ENCODE peak calls at places on chromosomes 2 and 18, in five cellular contexts. One of them, this sample, is unnamed.

GRCh38 chr18:48913723-48914122 is 37.0 kb downstream of the SMAD7 start:
- DNase-seq in WTC11: no peak
- DNase-seq in GM23338: no peak
- DNase-seq in H1: no peak
- DNase-seq in K562: peak
- DNase-seq in this sample: no peak

GRCh38 chr2:224084266-224084892 is 45.3 kb upstream of the SERPINE2 start:
- DNase-seq in WTC11: no peak
- DNase-seq in GM23338: no peak
- DNase-seq in H1: no peak
- DNase-seq in K562: peak
- DNase-seq in this sample: no peak

GRCh38 chr2:170845343-170845742 is 28.7 kb downstream of the GAD1 start:
- DNase-seq in WTC11: peak
- DNase-seq in GM23338: peak
- DNase-seq in H1: no peak
- DNase-seq in K562: peak
- DNase-seq in this sample: no peak

GRCh38 chr2:177171418-177171865 is 41.2 kb upstream of the HNRNPA3 start:
- DNase-seq in WTC11: no peak
- DNase-seq in GM23338: no peak
- DNase-seq in H1: no peak
- DNase-seq in K562: no peak
- DNase-seq in this sample: no peak

GRCh38 chr18:8116346-8117007 is 492.8 kb upstream of the RAB12 start:
- DNase-seq in WTC11: no peak
- DNase-seq in GM23338: no peak
- DNase-seq in H1: no peak
- DNase-seq in K562: peak
- DNase-seq in this sample: no peak

GRCh38 chr2:118969734-118970395 is 27.9 kb downstream of the MARCO start:
- DNase-seq in WTC11: no peak
- DNase-seq in GM23338: no peak
- DNase-seq in H1: no peak
- DNase-seq in K562: no peak
- DNase-seq in this sample: no peak

GRCh38 chr2:130352229-130352628 is 3.6 kb upstream of the PTPN18 start:
- DNase-seq in WTC11: no peak
- DNase-seq in GM23338: no peak
- DNase-seq in H1: no peak
- DNase-seq in K562: no peak
- DNase-seq in this sample: no peak

GRCh38 chr2:174259981-174260380 is 11.6 kb upstream of the OLA1 start:
- DNase-seq in WTC11: no peak
- DNase-seq in GM23338: no peak
- DNase-seq in H1: no peak
- DNase-seq in K562: no peak
- DNase-seq in this sample: no peak

GRCh38 chr2:174450021-174450816 is 36.6 kb downstream of the GPR155 start:
- DNase-seq in WTC11: no peak
- DNase-seq in GM23338: no peak
- DNase-seq in H1: no peak
- DNase-seq in K562: no peak
- DNase-seq in this sample: peak

GRCh38 chr2:90069290-90069894 is 1377.9 kb downstream of the RPIA start:
- DNase-seq in WTC11: peak
- DNase-seq in GM23338: peak
- DNase-seq in H1: peak
- DNase-seq in K562: peak
- DNase-seq in this sample: no peak

GRCh38 chr18:6728809-6729246 is 688 bp upstream of the ARHGAP28 start:
- DNase-seq in WTC11: no peak
- DNase-seq in GM23338: no peak
- DNase-seq in H1: no peak
- DNase-seq in K562: no peak
- DNase-seq in this sample: no peak

GRCh38 chr2:85585781-85586105 is 1.5 kb downstream of the VAMP5 start:
- DNase-seq in WTC11: no peak
- DNase-seq in GM23338: no peak
- DNase-seq in H1: no peak
- DNase-seq in K562: no peak
- DNase-seq in this sample: no peak

GRCh38 chr2:27369471-27370025 is 590 bp downstream of the EIF2B4 start:
- DNase-seq in WTC11: peak
- DNase-seq in GM23338: peak
- DNase-seq in H1: no peak
- DNase-seq in K562: no peak
- DNase-seq in this sample: no peak

GRCh38 chr2:169106125-169106524 is 36.8 kb downstream of the DHRS9 start:
- DNase-seq in WTC11: no peak
- DNase-seq in GM23338: no peak
- DNase-seq in H1: no peak
- DNase-seq in K562: no peak
- DNase-seq in this sample: no peak

GRCh38 chr2:162113771-162114168 is 38.3 kb downstream of the GCG start:
- DNase-seq in WTC11: no peak
- DNase-seq in GM23338: peak
- DNase-seq in H1: no peak
- DNase-seq in K562: no peak
- DNase-seq in this sample: no peak

GRCh38 chr18:42446195-42446594 is 491.2 kb downstream of the PIK3C3 start:
- DNase-seq in WTC11: no peak
- DNase-seq in GM23338: no peak
- DNase-seq in H1: no peak
- DNase-seq in K562: no peak
- DNase-seq in this sample: no peak

GRCh38 chr2:85656468-85656867 is 11.5 kb downstream of the SFTPB start:
- DNase-seq in WTC11: no peak
- DNase-seq in GM23338: no peak
- DNase-seq in H1: no peak
- DNase-seq in K562: no peak
- DNase-seq in this sample: no peak

GRCh38 chr2:140880573-140880972 is 1250.2 kb downstream of the LRP1B start:
- DNase-seq in WTC11: no peak
- DNase-seq in GM23338: no peak
- DNase-seq in H1: no peak
- DNase-seq in K562: no peak
- DNase-seq in this sample: no peak

GRCh38 chr18:63183952-63184351 is 135.6 kb downstream of the BCL2 start:
- DNase-seq in WTC11: no peak
- DNase-seq in GM23338: no peak
- DNase-seq in H1: no peak
- DNase-seq in K562: no peak
- DNase-seq in this sample: no peak

GRCh38 chr2:44075536-44075935 is 79.7 kb upstream of the LRPPRC start:
- DNase-seq in WTC11: no peak
- DNase-seq in GM23338: no peak
- DNase-seq in H1: no peak
- DNase-seq in K562: no peak
- DNase-seq in this sample: no peak

GRCh38 chr2:28436525-28437051 is 43.9 kb downstream of the FOSL2 start:
- DNase-seq in WTC11: no peak
- DNase-seq in GM23338: no peak
- DNase-seq in H1: no peak
- DNase-seq in K562: no peak
- DNase-seq in this sample: no peak

GRCh38 chr2:118988706-118989105 is 46.7 kb downstream of the MARCO start:
- DNase-seq in WTC11: no peak
- DNase-seq in GM23338: no peak
- DNase-seq in H1: no peak
- DNase-seq in K562: no peak
- DNase-seq in this sample: no peak

GRCh38 chr18:49212819-49213218 is 247.6 kb downstream of the DYM start:
- DNase-seq in WTC11: no peak
- DNase-seq in GM23338: no peak
- DNase-seq in H1: no peak
- DNase-seq in K562: no peak
- DNase-seq in this sample: no peak

DNA sequence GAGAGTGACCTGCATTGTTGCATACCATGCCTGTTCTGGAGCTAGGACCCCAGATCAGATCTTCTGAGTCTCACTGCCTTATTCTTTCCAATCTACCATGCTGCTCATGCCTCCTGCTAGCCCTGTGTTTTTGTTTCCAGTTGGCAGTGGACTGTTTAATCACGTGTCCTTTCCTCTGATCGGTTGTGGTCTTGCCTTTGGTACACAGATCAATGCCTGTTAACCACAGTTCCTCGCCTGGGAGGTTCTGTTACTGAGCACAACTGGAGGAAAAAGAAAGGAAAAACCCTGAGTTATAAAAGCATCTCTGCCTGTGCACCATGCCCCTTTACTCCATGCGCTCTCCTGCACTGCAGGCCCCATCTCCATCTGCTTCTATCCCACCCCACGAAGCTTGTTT is 329.1 kb downstream of the SETBP1 start:
- DNase-seq in WTC11: no peak
- DNase-seq in GM23338: no peak
- DNase-seq in H1: no peak
- DNase-seq in K562: no peak
- DNase-seq in this sample: no peak
- TF ChIP-seq CREB1 in WTC11: no peak
- TF ChIP-seq CREB1 in GM23338: no peak
- TF ChIP-seq CREB1 in H1: no peak
- TF ChIP-seq CREB1 in K562: no peak
- TF ChIP-seq CREB1 in this sample: no peak

GRCh38 chr2:200399636-200400035 is 93.1 kb downstream of the SPATS2L start:
- DNase-seq in WTC11: no peak
- DNase-seq in GM23338: no peak
- DNase-seq in H1: no peak
- DNase-seq in K562: no peak
- DNase-seq in this sample: no peak

GRCh38 chr2:200397785-200398184 is 91.3 kb downstream of the SPATS2L start:
- DNase-seq in WTC11: no peak
- DNase-seq in GM23338: peak
- DNase-seq in H1: no peak
- DNase-seq in K562: no peak
- DNase-seq in this sample: no peak

GRCh38 chr2:200399046-200399445 is 92.6 kb downstream of the SPATS2L start:
- DNase-seq in WTC11: no peak
- DNase-seq in GM23338: no peak
- DNase-seq in H1: no peak
- DNase-seq in K562: no peak
- DNase-seq in this sample: no peak

GRCh38 chr2:200394045-200394444 is 87.6 kb downstream of the SPATS2L start:
- DNase-seq in WTC11: no peak
- DNase-seq in GM23338: no peak
- DNase-seq in H1: no peak
- DNase-seq in K562: no peak
- DNase-seq in this sample: no peak

GRCh38 chr2:200396726-200397348 is 90.3 kb downstream of the SPATS2L start:
- DNase-seq in WTC11: no peak
- DNase-seq in GM23338: no peak
- DNase-seq in H1: no peak
- DNase-seq in K562: no peak
- DNase-seq in this sample: no peak
- TF ChIP-seq CREB1 in WTC11: no peak
- TF ChIP-seq CREB1 in GM23338: no peak
- TF ChIP-seq CREB1 in H1: no peak
- TF ChIP-seq CREB1 in K562: no peak
- TF ChIP-seq CREB1 in this sample: no peak

GRCh38 chr2:121521359-121521758 is 9.3 kb upstream of the RNU4ATAC start:
- DNase-seq in WTC11: no peak
- DNase-seq in GM23338: no peak
- DNase-seq in H1: no peak
- DNase-seq in K562: no peak
- DNase-seq in this sample: no peak
- TF ChIP-seq CREB1 in WTC11: no peak
- TF ChIP-seq CREB1 in GM23338: no peak
- TF ChIP-seq CREB1 in H1: no peak
- TF ChIP-seq CREB1 in K562: no peak
- TF ChIP-seq CREB1 in this sample: no peak

GRCh38 chr18:29161429-29161828 is 984.5 kb upstream of the CDH2 start:
- DNase-seq in WTC11: no peak
- DNase-seq in GM23338: no peak
- DNase-seq in H1: no peak
- DNase-seq in K562: no peak
- DNase-seq in this sample: no peak

GRCh38 chr18:29164993-29165599 is 988.2 kb upstream of the CDH2 start:
- DNase-seq in WTC11: no peak
- DNase-seq in GM23338: no peak
- DNase-seq in H1: no peak
- DNase-seq in K562: no peak
- DNase-seq in this sample: no peak

GRCh38 chr18:29160123-29160522 is 983.2 kb upstream of the CDH2 start:
- DNase-seq in WTC11: no peak
- DNase-seq in GM23338: peak
- DNase-seq in H1: no peak
- DNase-seq in K562: no peak
- DNase-seq in this sample: no peak

GRCh38 chr18:29163596-29163995 is 986.7 kb upstream of the CDH2 start:
- DNase-seq in WTC11: no peak
- DNase-seq in GM23338: no peak
- DNase-seq in H1: no peak
- DNase-seq in K562: no peak
- DNase-seq in this sample: no peak

DNA sequence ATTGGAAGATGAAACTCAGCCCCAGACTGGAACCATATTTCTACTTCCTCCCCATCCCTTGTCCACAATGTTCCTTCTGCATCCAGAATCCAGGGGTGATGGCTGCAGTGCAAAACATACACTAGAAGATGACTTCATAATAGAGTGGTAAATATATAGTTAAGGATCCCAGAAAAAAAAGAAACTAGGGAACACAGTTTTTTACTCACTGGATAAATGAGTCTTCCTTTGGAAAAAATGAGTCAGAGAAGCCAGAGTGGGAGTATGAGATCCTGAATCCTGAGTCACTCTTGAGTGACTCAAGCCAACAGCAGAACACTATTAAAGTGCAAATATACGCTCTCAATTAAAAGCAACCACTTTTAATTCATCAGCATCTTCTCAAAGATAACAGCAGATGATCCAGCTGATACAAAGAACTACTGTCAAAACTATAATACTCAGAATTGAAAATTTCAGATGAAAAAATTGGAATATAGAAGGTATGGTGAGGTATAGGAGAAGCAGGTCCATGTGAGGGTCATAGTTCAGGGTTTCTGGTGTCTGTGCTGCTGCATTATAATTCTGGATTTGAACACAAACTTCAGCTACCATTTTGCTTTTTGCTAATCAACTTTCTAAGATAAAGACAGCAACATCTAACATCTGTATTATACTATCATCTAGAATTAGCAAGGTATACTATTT is 987.2 kb upstream of the CDH2 start:
- DNase-seq in WTC11: no peak
- DNase-seq in GM23338: no peak
- DNase-seq in H1: no peak
- DNase-seq in K562: no peak
- DNase-seq in this sample: no peak
- TF ChIP-seq CREB1 in WTC11: no peak
- TF ChIP-seq CREB1 in GM23338: no peak
- TF ChIP-seq CREB1 in H1: no peak
- TF ChIP-seq CREB1 in K562: no peak
- TF ChIP-seq CREB1 in this sample: no peak